ENCODE peak calls at places on chromosomes 13 and 19, in five cellular contexts. D is aorta; J is fibroblast of pulmonary artery; N is activated CD4-positive, alpha-beta T cell treated with anti-CD3 and anti-CD28 coated beads, Interleukin-2, amount 10 ng/mL, durations not matched to agents 7 days and 5 days; S is IMR-90. E is an unnamed sample.

GRCh38 chr13:43880451-43880850 is 747 bp downstream of the LACC1 start:
- DNase-seq in D (no peak), J (no peak), N (no peak), S (no peak), E (no peak)

GRCh38 chr19:36797786-36798108 is 25.1 kb upstream of the ZNF850 start:
- DNase-seq in D (no peak), J (no peak), N (no peak), S (no peak), E (no peak)

GRCh38 chr19:37537391-37537947 is 30.7 kb downstream of the ZNF793 start:
- DNase-seq in D (no peak), J (peak), N (no peak), S (no peak), E (no peak)

GRCh38 chr13:110627761-110628476 is 12.6 kb downstream of the NAXD start:
- DNase-seq in D (no peak), J (no peak), N (no peak), S (no peak), E (no peak)

GRCh38 chr13:75960538-75960994 is 324.4 kb downstream of the LMO7 start:
- DNase-seq in D (no peak), J (no peak), N (no peak), S (no peak), E (no peak)

GRCh38 chr19:48480476-48481190 is 11.5 kb downstream of the CYTH2 start:
- DNase-seq in D (no peak), J (no peak), N (peak), S (no peak), E (no peak)

GRCh38 chr13:32824671-32825070 is 191.6 kb upstream of the KL start:
- DNase-seq in D (no peak), J (peak), N (no peak), S (peak), E (no peak)

GRCh38 chr19:46529622-46530451 is 34.2 kb upstream of the PNMA8B start:
- DNase-seq in D (peak), J (peak), N (peak), S (peak), E (peak)

GRCh38 chr19:53810891-53811290 is 13.2 kb downstream of the NLRP12 start:
- DNase-seq in D (no peak), J (no peak), N (no peak), S (no peak), E (no peak)

GRCh38 chr19:3115411-3115810 is 20.4 kb upstream of the GNA15 start:
- DNase-seq in D (no peak), J (no peak), N (no peak), S (no peak), E (no peak)

E was measured in MM.1S.